ENCODE peak calls at places on chromosomes 5 and 9, in eight cellular contexts. R is occipital lobe, W is NCI-H187, Z is Right ventricle myocardium superior, G is SK-MEL-5, O is HTR-8/SVneo, T is HFF-Myc, D is nephron progenitor cell. Q is an unnamed sample.

GRCh38 chr5:97499605-97500004 is 316.6 kb upstream of the RIOK2 start:
- DNase-seq in D (no peak), W (no peak), T (no peak), O (no peak), Z (no peak), R (no peak), G (peak; percentile 17), Q (no peak)

GRCh38 chr9:94157408-94157801 is 73.1 kb downstream of the PTPDC1 start:
- DNase-seq in Z (no peak), W (no peak), R (no peak), T (no peak), G (no peak), O (no peak), D (no peak), Q (no peak)

GRCh38 chr5:14453486-14453885 is 128.1 kb upstream of the OTULINL start:
- DNase-seq in W (no peak), Z (no peak), G (no peak), O (no peak), T (no peak), D (no peak), R (no peak), Q (no peak)

GRCh38 chr9:2838984-2839367 is 4.9 kb downstream of the PUM3 start:
- DNase-seq in W (no peak), O (no peak), G (no peak), T (no peak), D (no peak), R (no peak), Z (no peak), Q (no peak)

GRCh38 chr9:76618762-76619161 is 145.5 kb upstream of the PCA3 start:
- DNase-seq in D (no peak), Z (no peak), T (peak; percentile 25), W (no peak), R (no peak), O (no peak), G (no peak), Q (no peak)

GRCh38 chr5:59423021-59423420 is 470.5 kb downstream of the PDE4D start:
- DNase-seq in R (no peak), G (no peak), Z (no peak), T (no peak), O (no peak), W (no peak), D (no peak), Q (no peak)

GRCh38 chr5:145887217-145887616 is 14.4 kb upstream of the GRXCR2 start:
- DNase-seq in G (peak; percentile 22), T (no peak), R (no peak), Z (no peak), D (no peak), O (no peak), W (no peak), Q (no peak)

GRCh38 chr5:144072518-144072927 is 97.9 kb downstream of the YIPF5 start:
- DNase-seq in D (no peak), G (no peak), W (no peak), T (peak; percentile 40), R (no peak), Z (no peak), O (peak; percentile 20), Q (no peak)

GRCh38 chr5:123455640-123456039 is 32.4 kb upstream of the CEP120 start:
- DNase-seq in G (no peak), R (no peak), T (no peak), W (no peak), Z (no peak), O (no peak), D (no peak), Q (no peak)

GRCh38 chr9:21710792-21711191 is 91.6 kb upstream of the MTAP start:
- DNase-seq in D (no peak), R (no peak), Z (no peak), O (no peak), T (no peak), G (no peak), W (no peak), Q (no peak)

GRCh38 chr5:42059291-42059690 is 134.2 kb downstream of the FBXO4 start:
- DNase-seq in W (no peak), O (no peak), Z (no peak), G (peak; percentile 89), R (no peak), T (no peak), D (no peak), Q (no peak)

GRCh38 chr5:111313017-111313724 is 89.0 kb downstream of the CAMK4 start:
- DNase-seq in G (no peak), W (no peak), D (no peak), R (no peak), T (no peak), O (no peak), Z (no peak), Q (no peak)

GRCh38 chr5:95892784-95893354 is 68.8 kb downstream of the ELL2 start:
- DNase-seq in R (no peak), T (no peak), D (no peak), W (no peak), Z (no peak), O (peak; percentile 37), G (peak; percentile 59), Q (no peak)

GRCh38 chr9:134412298-134412711 is 86.0 kb downstream of the RXRA start:
- DNase-seq in W (no peak), G (no peak), T (no peak), D (no peak), Z (no peak), R (no peak), O (no peak), Q (no peak)

Q was measured in NCI-H2107.